ENCODE peak calls at places on chromosomes 2 and 18, in four cellular contexts. One of them, this sample, is unnamed.

GRCh38 chr2:137957033-137957432 is 7.2 kb upstream of the HNMT start:
- DNase-seq in A549: no peak
- DNase-seq in K562: no peak
- DNase-seq in GM12878: no peak
- DNase-seq in this sample: peak; percentile 80

GRCh38 chr2:128685841-128686497 is 367.3 kb upstream of the HS6ST1 start:
- DNase-seq in A549: no peak
- DNase-seq in K562: no peak
- DNase-seq in GM12878: no peak
- DNase-seq in this sample: no peak

GRCh38 chr2:120512321-120512710 is 166.4 kb downstream of the INHBB start:
- DNase-seq in A549: no peak
- DNase-seq in K562: no peak
- DNase-seq in GM12878: no peak
- DNase-seq in this sample: no peak

GRCh38 chr2:238906254-238906935 is 58.5 kb downstream of the TWIST2 start:
- DNase-seq in A549: no peak
- DNase-seq in K562: no peak
- DNase-seq in GM12878: no peak
- DNase-seq in this sample: no peak

GRCh38 chr18:22900558-22901183 is 32.5 kb upstream of the RBBP8 start:
- DNase-seq in A549: no peak
- DNase-seq in K562: no peak
- DNase-seq in GM12878: no peak
- DNase-seq in this sample: no peak

GRCh38 chr2:237182422-237183123 is 96.9 kb downstream of the COPS8 start:
- DNase-seq in A549: no peak
- DNase-seq in K562: no peak
- DNase-seq in GM12878: no peak
- DNase-seq in this sample: no peak

GRCh38 chr2:12847694-12848093 is 131.0 kb downstream of the TRIB2 start:
- DNase-seq in A549: no peak
- DNase-seq in K562: no peak
- DNase-seq in GM12878: no peak
- DNase-seq in this sample: no peak

GRCh38 chr18:5975111-5975622 is 79.8 kb upstream of the TMEM200C start:
- DNase-seq in A549: no peak
- DNase-seq in K562: no peak
- DNase-seq in GM12878: peak; percentile 87
- DNase-seq in this sample: no peak

GRCh38 chr2:230930928-230931555 is 6.0 kb upstream of the GPR55 start:
- DNase-seq in A549: no peak
- DNase-seq in K562: no peak
- DNase-seq in GM12878: no peak
- DNase-seq in this sample: no peak

GRCh38 chr2:112021781-112022231 is 33.3 kb upstream of the TMEM87B start:
- DNase-seq in A549: no peak
- DNase-seq in K562: peak; percentile 25
- DNase-seq in GM12878: no peak
- DNase-seq in this sample: no peak

GRCh38 chr18:55076643-55077218 is 117.5 kb upstream of the CCDC68 start:
- DNase-seq in A549: no peak
- DNase-seq in K562: no peak
- DNase-seq in GM12878: no peak
- DNase-seq in this sample: no peak

GRCh38 chr2:138622606-138623005 is 121.0 kb downstream of the SPOPL start:
- DNase-seq in A549: no peak
- DNase-seq in K562: no peak
- DNase-seq in GM12878: no peak
- DNase-seq in this sample: no peak

GRCh38 chr18:69402219-69402989 is 1.7 kb downstream of the DOK6 start:
- DNase-seq in A549: no peak
- DNase-seq in K562: no peak
- DNase-seq in GM12878: no peak
- DNase-seq in this sample: peak; percentile 7

GRCh38 chr2:187415449-187415848 is 32.6 kb downstream of the CALCRL start:
- DNase-seq in A549: no peak
- DNase-seq in K562: no peak
- DNase-seq in GM12878: no peak
- DNase-seq in this sample: no peak

GRCh38 chr2:63861220-63861822 is 19.6 kb downstream of the UGP2 start:
- DNase-seq in A549: peak; percentile 77
- DNase-seq in K562: peak; percentile 39
- DNase-seq in GM12878: no peak
- DNase-seq in this sample: peak; percentile 54

GRCh38 chr2:232129483-232129882 is 168.0 kb downstream of the DIS3L2 start:
- DNase-seq in A549: no peak
- DNase-seq in K562: no peak
- DNase-seq in GM12878: no peak
- DNase-seq in this sample: peak; percentile 8

GRCh38 chr2:170394988-170395387 is 217.0 kb downstream of the MYO3B start:
- DNase-seq in A549: peak; percentile 2
- DNase-seq in K562: peak; percentile 22
- DNase-seq in GM12878: no peak
- DNase-seq in this sample: no peak

GRCh38 chr2:61887684-61888303 is 662 bp downstream of the CCT4 start:
- DNase-seq in A549: peak; percentile 44
- DNase-seq in K562: no peak
- DNase-seq in GM12878: no peak
- DNase-seq in this sample: peak; percentile 41

GRCh38 chr2:174654429-174654941 is 56.9 kb upstream of the WIPF1 start:
- DNase-seq in A549: no peak
- DNase-seq in K562: no peak
- DNase-seq in GM12878: no peak
- DNase-seq in this sample: no peak

GRCh38 chr2:31254237-31255203 is 20.6 kb downstream of the EHD3 start:
- DNase-seq in A549: no peak
- DNase-seq in K562: no peak
- DNase-seq in GM12878: no peak
- DNase-seq in this sample: no peak

GRCh38 chr2:143603035-143603616 is 473.9 kb downstream of the ARHGAP15 start:
- DNase-seq in A549: no peak
- DNase-seq in K562: no peak
- DNase-seq in GM12878: no peak
- DNase-seq in this sample: no peak

GRCh38 chr2:239932881-239933735 is 92.0 kb downstream of the NDUFA10 start:
- DNase-seq in A549: no peak
- DNase-seq in K562: no peak
- DNase-seq in GM12878: no peak
- DNase-seq in this sample: no peak

GRCh38 chr2:11102956-11103860 is 52.1 kb upstream of the SLC66A3 start:
- DNase-seq in A549: no peak
- DNase-seq in K562: no peak
- DNase-seq in GM12878: no peak
- DNase-seq in this sample: no peak

GRCh38 chr18:41134426-41134825 is 820.6 kb upstream of the PIK3C3 start:
- DNase-seq in A549: no peak
- DNase-seq in K562: no peak
- DNase-seq in GM12878: no peak
- DNase-seq in this sample: no peak

GRCh38 chr2:189234991-189235390 is 55.4 kb upstream of the COL5A2 start:
- DNase-seq in A549: no peak
- DNase-seq in K562: no peak
- DNase-seq in GM12878: no peak
- DNase-seq in this sample: no peak

GRCh38 chr2:12456293-12457151 is 260.2 kb upstream of the TRIB2 start:
- DNase-seq in A549: peak; percentile 48
- DNase-seq in K562: peak; percentile 77
- DNase-seq in GM12878: peak; percentile 3
- DNase-seq in this sample: peak; percentile 95

GRCh38 chr2:29309090-29310054 is 194.2 kb downstream of the CLIP4 start:
- DNase-seq in A549: peak; percentile 75
- DNase-seq in K562: peak; percentile 57
- DNase-seq in GM12878: no peak
- DNase-seq in this sample: peak; percentile 62

GRCh38 chr18:74654637-74655036 is 57.0 kb downstream of the ZNF407 start:
- DNase-seq in A549: peak; percentile 1
- DNase-seq in K562: no peak
- DNase-seq in GM12878: no peak
- DNase-seq in this sample: no peak

GRCh38 chr2:43144265-43144664 is 82.1 kb downstream of the ZFP36L2 start:
- DNase-seq in A549: no peak
- DNase-seq in K562: no peak
- DNase-seq in GM12878: no peak
- DNase-seq in this sample: peak; percentile 66

GRCh38 chr2:46979611-46980010 is 64.0 kb upstream of the MCFD2 start:
- DNase-seq in A549: no peak
- DNase-seq in K562: no peak
- DNase-seq in GM12878: no peak
- DNase-seq in this sample: no peak

GRCh38 chr2:239378021-239378917 is 22.6 kb downstream of the HDAC4 start:
- DNase-seq in A549: no peak
- DNase-seq in K562: no peak
- DNase-seq in GM12878: no peak
- DNase-seq in this sample: no peak

GRCh38 chr2:15485949-15486348 is 75.2 kb downstream of the NBAS start:
- DNase-seq in A549: no peak
- DNase-seq in K562: no peak
- DNase-seq in GM12878: no peak
- DNase-seq in this sample: peak; percentile 31

GRCh38 chr2:129927696-129928095 is 51.8 kb upstream of the RAB6C start:
- DNase-seq in A549: no peak
- DNase-seq in K562: no peak
- DNase-seq in GM12878: no peak
- DNase-seq in this sample: no peak

GRCh38 chr2:235498556-235499305 is 4.9 kb downstream of the AGAP1 start:
- DNase-seq in A549: peak; percentile 44
- DNase-seq in K562: no peak
- DNase-seq in GM12878: no peak
- DNase-seq in this sample: no peak

GRCh38 chr2:6986251-6986893 is 69.2 kb downstream of the RNF144A start:
- DNase-seq in A549: peak; percentile 17
- DNase-seq in K562: no peak
- DNase-seq in GM12878: no peak
- DNase-seq in this sample: no peak

GRCh38 chr2:134300585-134300984 is 46.7 kb downstream of the MGAT5 start:
- DNase-seq in A549: no peak
- DNase-seq in K562: no peak
- DNase-seq in GM12878: no peak
- DNase-seq in this sample: peak; percentile 16
- TF ChIP-seq CHD4 in A549: no peak
- TF ChIP-seq CHD4 in K562: no peak
- TF ChIP-seq CHD4 in GM12878: no peak
- TF ChIP-seq CHD4 in this sample: no peak

GRCh38 chr2:207974214-207974600 is 51.1 kb downstream of the PLEKHM3 start:
- DNase-seq in A549: peak; percentile 26
- DNase-seq in K562: no peak
- DNase-seq in GM12878: no peak
- DNase-seq in this sample: no peak
- TF ChIP-seq USF2 in A549: no peak
- TF ChIP-seq USF2 in K562: no peak
- TF ChIP-seq USF2 in GM12878: no peak
- TF ChIP-seq USF2 in this sample: no peak

GRCh38 chr2:216078776-216079175 is 2.8 kb downstream of the PECR start:
- DNase-seq in A549: no peak
- DNase-seq in K562: no peak
- DNase-seq in GM12878: no peak
- DNase-seq in this sample: peak; percentile 64
- TF ChIP-seq CHD4 in A549: no peak
- TF ChIP-seq CHD4 in K562: no peak
- TF ChIP-seq CHD4 in GM12878: no peak
- TF ChIP-seq CHD4 in this sample: no peak

DNA sequence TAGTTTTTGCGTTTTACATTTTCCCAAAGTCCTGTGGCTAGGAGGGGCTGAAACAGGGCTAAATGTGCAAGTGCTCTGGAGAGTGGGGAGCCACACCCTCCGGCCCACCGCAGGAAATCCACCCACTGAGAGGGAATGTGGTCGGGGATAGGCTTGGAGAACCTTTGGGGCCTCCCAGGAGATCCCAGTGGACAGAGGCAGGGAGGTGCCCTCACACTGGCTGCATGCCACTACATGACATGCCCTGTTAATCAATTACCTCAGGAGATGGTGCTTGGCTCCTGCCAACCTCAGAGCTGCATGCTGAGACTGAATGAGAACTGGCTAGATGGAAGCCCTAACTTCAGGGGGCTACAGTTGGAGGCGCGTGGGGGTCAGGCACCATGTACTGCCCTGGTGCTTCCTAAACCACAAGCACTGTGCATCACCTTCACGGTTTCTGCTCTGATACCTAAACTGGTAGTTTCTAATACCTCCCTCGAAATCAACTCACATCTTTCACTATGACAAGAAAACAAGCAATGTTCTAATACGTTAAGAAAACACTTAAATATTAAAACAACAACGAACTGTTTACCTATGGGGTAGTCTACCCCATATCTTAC is 67.3 kb upstream of the RGPD5 start:
- DNase-seq in A549: no peak
- DNase-seq in K562: no peak
- DNase-seq in GM12878: no peak
- DNase-seq in this sample: no peak
- TF ChIP-seq USF2 in A549: no peak
- TF ChIP-seq USF2 in K562: no peak
- TF ChIP-seq USF2 in GM12878: no peak
- TF ChIP-seq USF2 in this sample: no peak

DNA sequence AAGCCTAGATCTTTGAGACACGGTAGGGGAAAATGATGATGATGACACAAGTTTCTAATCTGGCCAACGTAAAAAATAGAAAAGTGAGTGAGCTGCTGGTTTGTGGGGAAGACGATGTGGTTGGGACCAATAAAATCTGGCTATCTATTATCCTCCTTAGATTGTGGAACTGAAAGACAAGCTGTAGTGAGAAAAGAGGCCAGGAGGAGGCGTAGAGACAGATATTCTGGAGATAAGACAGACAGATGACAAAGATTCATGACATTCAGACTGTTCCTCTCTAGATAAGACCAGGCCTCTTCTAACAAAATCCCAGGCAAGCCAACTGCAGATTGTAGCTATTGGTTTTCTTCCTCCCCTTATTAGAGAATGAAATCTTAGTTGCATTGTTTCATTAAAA is 376.3 kb upstream of the UBE2E3 start:
- DNase-seq in A549: peak; percentile 29
- DNase-seq in K562: no peak
- DNase-seq in GM12878: no peak
- DNase-seq in this sample: peak; percentile 35
- TF ChIP-seq CHD4 in A549: no peak
- TF ChIP-seq CHD4 in K562: no peak
- TF ChIP-seq CHD4 in GM12878: no peak
- TF ChIP-seq CHD4 in this sample: no peak

DNA sequence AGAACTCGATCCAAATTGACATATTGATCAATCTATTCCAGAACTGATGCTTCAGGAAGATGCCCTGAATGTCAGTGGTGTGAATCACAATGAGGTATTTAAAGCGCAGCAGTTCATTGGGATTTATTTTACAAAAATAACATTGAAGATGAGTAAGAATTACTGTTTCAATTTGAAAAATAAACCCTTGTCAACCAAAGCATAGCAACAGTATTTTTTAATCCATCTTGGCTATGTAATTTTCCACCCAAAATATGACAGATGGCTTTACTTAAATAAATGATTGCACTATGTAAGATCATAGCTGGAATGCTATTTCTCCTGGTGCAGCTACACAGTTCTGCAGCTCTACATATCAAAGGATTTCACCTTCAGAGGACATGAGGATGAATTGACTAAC is 398.2 kb upstream of the CDH20 start:
- DNase-seq in A549: no peak
- DNase-seq in K562: no peak
- DNase-seq in GM12878: no peak
- DNase-seq in this sample: no peak
- TF ChIP-seq USF2 in A549: no peak
- TF ChIP-seq USF2 in K562: no peak
- TF ChIP-seq USF2 in GM12878: no peak
- TF ChIP-seq USF2 in this sample: no peak

This sample was measured in HepG2.